ENCODE peak calls at places on chromosomes 16 and 17, in four cellular contexts. R is K562, Q is HepG2, D is H1. A is an unnamed sample.

GRCh38 chr16:5430598-5430997 is 333.0 kb upstream of the EEF2KMT start:
- DNase-seq in R (no peak), Q (no peak), D (no peak), A (no peak)

GRCh38 chr16:2009791-2010510 is at the start of gene ZNF598:
- DNase-seq in R (peak), Q (peak), D (peak), A (no peak)

GRCh38 chr16:14303654-14304394 is 232.7 kb downstream of the MRTFB start:
- DNase-seq in R (peak), Q (no peak), D (no peak), A (no peak)

GRCh38 chr17:60065136-60065535 is 13.6 kb downstream of the HEATR6 start:
- DNase-seq in R (no peak), Q (no peak), D (no peak), A (no peak)

GRCh38 chr17:45722161-45722560 is 62.0 kb upstream of the CRHR1 start:
- DNase-seq in R (peak), Q (peak), D (peak), A (no peak)

GRCh38 chr17:50909765-50910661 is 43.9 kb upstream of the TOB1 start:
- DNase-seq in R (no peak), Q (peak), D (no peak), A (no peak)

GRCh38 chr17:71983828-71984227 is 137.0 kb upstream of the SOX9 start:
- DNase-seq in R (no peak), Q (no peak), D (no peak), A (no peak)

GRCh38 chr16:28879841-28880588 is 1.7 kb downstream of the ATP2A1 start:
- DNase-seq in R (peak), Q (no peak), D (peak), A (peak)

GRCh38 chr16:80602894-80603293 is 62.1 kb downstream of the DYNLRB2 start:
- DNase-seq in R (no peak), Q (no peak), D (no peak), A (no peak)

GRCh38 chr17:67474081-67474661 is 97.1 kb downstream of the PITPNC1 start:
- DNase-seq in R (no peak), Q (no peak), D (no peak), A (no peak)

GRCh38 chr17:9671559-9671958 is 26.2 kb downstream of the USP43 start:
- DNase-seq in R (no peak), Q (no peak), D (no peak), A (no peak)

GRCh38 chr17:56891751-56892150 is 22.1 kb downstream of the TRIM25 start:
- DNase-seq in R (peak), Q (no peak), D (peak), A (no peak)

GRCh38 chr17:29383687-29384086 is 6.5 kb upstream of the TAOK1 start:
- DNase-seq in R (no peak), Q (no peak), D (no peak), A (no peak)

GRCh38 chr16:17205279-17206139 is 265.3 kb downstream of the XYLT1 start:
- DNase-seq in R (no peak), Q (no peak), D (peak), A (no peak)

GRCh38 chr16:84144301-84144858 is 597 bp downstream of the HSDL1 start:
- DNase-seq in R (peak), Q (no peak), D (peak), A (no peak)

GRCh38 chr16:23771642-23772041 is 16.8 kb downstream of the CHP2 start:
- DNase-seq in R (no peak), Q (no peak), D (no peak), A (no peak)

DNA sequence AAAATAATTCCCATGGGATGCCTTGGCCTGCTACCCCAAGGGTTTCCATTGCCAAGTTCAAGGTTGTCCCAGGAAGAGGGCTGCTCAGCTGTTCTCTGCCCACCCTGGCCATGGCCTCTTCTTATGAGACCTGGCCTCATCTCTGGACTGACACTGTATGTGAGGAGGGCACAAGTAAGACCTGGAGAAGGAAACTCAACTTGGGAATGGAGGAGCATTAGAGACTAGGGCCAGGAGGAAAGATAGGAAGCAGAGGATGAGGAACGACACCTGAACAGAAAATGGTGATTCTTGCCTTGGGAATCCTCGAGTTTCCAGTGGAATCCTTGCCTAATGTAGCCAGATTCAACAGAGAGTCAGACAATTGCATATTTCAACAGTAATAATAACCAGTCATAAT is 24.6 kb upstream of the GOSR2 start:
- DNase-seq in R (no peak), Q (no peak), D (no peak), A (no peak)
- TF ChIP-seq SP1 in R (no peak), Q (no peak), D (no peak), A (no peak)

GRCh38 chr17:55773671-55774070 is 22.8 kb downstream of the PCTP start:
- DNase-seq in R (no peak), Q (no peak), D (no peak), A (no peak)

GRCh38 chr17:55768946-55769624 is 18.2 kb downstream of the PCTP start:
- DNase-seq in R (no peak), Q (no peak), D (no peak), A (no peak)

GRCh38 chr17:55772086-55772485 is 21.2 kb downstream of the PCTP start:
- DNase-seq in R (no peak), Q (no peak), D (no peak), A (no peak)

GRCh38 chr17:55769625-55770000 is 18.8 kb downstream of the PCTP start:
- DNase-seq in R (no peak), Q (no peak), D (no peak), A (no peak)

GRCh38 chr17:55770220-55770870 is 19.5 kb downstream of the PCTP start:
- DNase-seq in R (peak), Q (peak), D (no peak), A (no peak)
- TF ChIP-seq KDM1A in R (no peak), Q (no peak), D (no peak), A (no peak)

GRCh38 chr16:72384651-72385050 is 212.7 kb upstream of the PMFBP1 start:
- DNase-seq in R (no peak), Q (no peak), D (no peak), A (no peak)

GRCh38 chr16:72380283-72380682 is 208.3 kb upstream of the PMFBP1 start:
- DNase-seq in R (no peak), Q (no peak), D (no peak), A (no peak)
- TF ChIP-seq SP1 in R (no peak), Q (no peak), D (no peak), A (no peak)

DNA sequence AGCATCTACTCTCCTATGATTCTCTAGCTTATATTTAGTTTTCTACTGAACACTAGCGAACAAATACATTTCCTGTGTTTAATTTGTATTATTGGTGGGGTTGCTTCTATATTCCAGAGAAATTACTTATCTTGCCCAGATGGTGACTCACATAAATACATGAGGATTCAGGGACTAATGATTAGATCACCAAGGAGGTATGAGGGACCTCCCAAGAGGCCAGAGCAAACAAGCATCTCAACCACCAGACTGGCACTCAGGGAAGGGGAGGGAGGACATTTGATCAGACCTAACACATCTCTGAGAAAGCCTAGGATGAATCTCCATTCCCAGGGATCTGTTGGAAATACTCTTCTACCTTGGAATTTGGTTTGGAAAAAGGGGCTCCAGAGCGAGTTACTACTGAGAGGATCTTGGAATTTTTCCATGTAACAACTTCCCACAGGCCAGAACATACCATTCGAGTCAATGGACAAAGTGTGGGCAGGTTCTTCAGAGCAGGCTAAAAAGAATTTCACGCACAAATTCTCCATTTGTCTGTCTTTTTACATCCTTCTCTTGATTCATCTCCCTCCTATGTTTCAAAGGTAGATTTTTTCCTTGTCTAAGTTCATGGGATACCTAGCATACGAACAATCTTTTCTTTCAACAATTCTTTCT is 262.6 kb upstream of the MYOCD start:
- DNase-seq in R (no peak), Q (no peak), D (no peak), A (no peak)
- TF ChIP-seq KDM1A in R (no peak), Q (no peak), D (no peak), A (no peak)